ENCODE peak calls at places on chromosomes 12 and 14, in nine cellular contexts. Q is pulmonary artery endothelial cell, J is bronchial epithelial cell, P is AG08395, Y is astrocyte of the cerebellum, K is adipocyte, M is posterior cingulate gyrus, W is glutamatergic neuron, V is nephron progenitor cell. N is an unnamed sample.

GRCh38 chr12:132282950-132283771 is 46.2 kb downstream of the GALNT9 start:
- DNase-seq in J (no peak), M (no peak), Y (no peak), V (peak), Q (no peak), K (no peak), P (no peak), W (no peak), N (no peak)

GRCh38 chr12:124152733-124153132 is 142.2 kb upstream of the RFLNA start:
- DNase-seq in Q (no peak), W (peak), M (no peak), P (peak), K (peak), J (no peak), Y (no peak), V (no peak), N (peak)

GRCh38 chr12:49344486-49345047 is 2.1 kb upstream of the DNAJC22 start:
- DNase-seq in J (no peak), Y (no peak), V (no peak), M (no peak), K (no peak), Q (no peak), W (no peak), P (no peak), N (peak)

GRCh38 chr14:38554046-38554445 is 298.2 kb upstream of the CLEC14A start:
- DNase-seq in Y (no peak), Q (no peak), M (no peak), P (no peak), K (no peak), W (no peak), V (no peak), J (no peak), N (no peak)

GRCh38 chr14:34030864-34031263 is 80.0 kb upstream of the EGLN3 start:
- DNase-seq in Y (no peak), M (peak), K (peak), V (no peak), P (peak), Q (no peak), W (no peak), J (no peak), N (no peak)

GRCh38 chr14:36524874-36525745 is 5.1 kb upstream of the NKX2-1 start:
- DNase-seq in W (peak), P (no peak), M (no peak), Y (no peak), Q (no peak), K (no peak), J (no peak), V (peak), N (peak)

GRCh38 chr12:54984602-54985376 is at the start of gene TESPA1:
- DNase-seq in P (no peak), M (no peak), Y (no peak), V (no peak), W (no peak), J (no peak), K (no peak), Q (no peak), N (no peak)

GRCh38 chr12:510071-510825 is 50.5 kb downstream of the B4GALNT3 start:
- DNase-seq in P (no peak), Q (no peak), Y (no peak), M (no peak), K (no peak), V (no peak), J (peak), W (no peak), N (peak)

GRCh38 chr12:126346087-126346486 is 1280.9 kb downstream of the AACS start:
- DNase-seq in V (no peak), Y (no peak), J (no peak), W (no peak), K (no peak), M (no peak), P (no peak), Q (no peak), N (no peak)

N was measured in retina.